ENCODE peak calls at places on chromosomes 2 and 18, in nine cellular contexts. One of them, this sample, is unnamed.
A peak's percentile ranks its signal among the peaks of the same experiment; 100 is the strongest.

GRCh38 chr2:234672498-234673150 is 175.7 kb upstream of the ARL4C start:
- DNase-seq in heart right ventricle: no peak
- DNase-seq in brain microvascular endothelial cell: no peak
- DNase-seq in astrocyte: no peak
- DNase-seq in HepG2: no peak
- DNase-seq in WERI-Rb-1: no peak
- DNase-seq in bronchial epithelial cell: no peak
- DNase-seq in testis: no peak
- DNase-seq in IMR-90: no peak
- DNase-seq in this sample: no peak

GRCh38 chr2:179619947-179620467 is 241.4 kb downstream of the ZNF385B start:
- DNase-seq in heart right ventricle: no peak
- DNase-seq in brain microvascular endothelial cell: no peak
- DNase-seq in astrocyte: no peak
- DNase-seq in HepG2: no peak
- DNase-seq in WERI-Rb-1: no peak
- DNase-seq in bronchial epithelial cell: no peak
- DNase-seq in testis: no peak
- DNase-seq in IMR-90: no peak
- DNase-seq in this sample: no peak

GRCh38 chr2:60818272-60818671 is 62.2 kb downstream of the PAPOLG start:
- DNase-seq in heart right ventricle: no peak
- DNase-seq in brain microvascular endothelial cell: no peak
- DNase-seq in astrocyte: no peak
- DNase-seq in HepG2: peak; percentile 31
- DNase-seq in WERI-Rb-1: no peak
- DNase-seq in bronchial epithelial cell: peak; percentile 33
- DNase-seq in testis: no peak
- DNase-seq in IMR-90: peak; percentile 4
- DNase-seq in this sample: no peak

GRCh38 chr2:111632661-111633060 is 251.3 kb downstream of the ANAPC1 start:
- DNase-seq in heart right ventricle: no peak
- DNase-seq in brain microvascular endothelial cell: no peak
- DNase-seq in astrocyte: no peak
- DNase-seq in HepG2: no peak
- DNase-seq in WERI-Rb-1: no peak
- DNase-seq in bronchial epithelial cell: no peak
- DNase-seq in testis: no peak
- DNase-seq in IMR-90: peak; percentile 71
- DNase-seq in this sample: no peak

GRCh38 chr2:40202798-40203400 is 249.0 kb downstream of the SLC8A1 start:
- DNase-seq in heart right ventricle: no peak
- DNase-seq in brain microvascular endothelial cell: no peak
- DNase-seq in astrocyte: peak; percentile 47
- DNase-seq in HepG2: no peak
- DNase-seq in WERI-Rb-1: peak; percentile 77
- DNase-seq in bronchial epithelial cell: peak; percentile 12
- DNase-seq in testis: no peak
- DNase-seq in IMR-90: peak; percentile 58
- DNase-seq in this sample: no peak

GRCh38 chr2:74690571-74690970 is 36.5 kb downstream of the SEMA4F start:
- DNase-seq in heart right ventricle: no peak
- DNase-seq in brain microvascular endothelial cell: peak; percentile 52
- DNase-seq in astrocyte: peak; percentile 36
- DNase-seq in HepG2: peak; percentile 64
- DNase-seq in WERI-Rb-1: peak; percentile 56
- DNase-seq in bronchial epithelial cell: peak; percentile 74
- DNase-seq in testis: peak; percentile 37
- DNase-seq in IMR-90: peak; percentile 71
- DNase-seq in this sample: peak; percentile 19

GRCh38 chr2:24147364-24147763 is 24.1 kb downstream of the FAM228B start:
- DNase-seq in heart right ventricle: no peak
- DNase-seq in brain microvascular endothelial cell: no peak
- DNase-seq in astrocyte: no peak
- DNase-seq in HepG2: no peak
- DNase-seq in WERI-Rb-1: no peak
- DNase-seq in bronchial epithelial cell: no peak
- DNase-seq in testis: no peak
- DNase-seq in IMR-90: no peak
- DNase-seq in this sample: no peak

GRCh38 chr2:179460101-179460500 is 195.5 kb upstream of the SESTD1 start:
- DNase-seq in heart right ventricle: no peak
- DNase-seq in brain microvascular endothelial cell: peak; percentile 53
- DNase-seq in astrocyte: no peak
- DNase-seq in HepG2: peak; percentile 10
- DNase-seq in WERI-Rb-1: no peak
- DNase-seq in bronchial epithelial cell: no peak
- DNase-seq in testis: no peak
- DNase-seq in IMR-90: no peak
- DNase-seq in this sample: no peak

GRCh38 chr2:163753721-163754120 is 17.9 kb upstream of the FIGN start:
- DNase-seq in heart right ventricle: no peak
- DNase-seq in brain microvascular endothelial cell: no peak
- DNase-seq in astrocyte: peak; percentile 65
- DNase-seq in HepG2: no peak
- DNase-seq in WERI-Rb-1: no peak
- DNase-seq in bronchial epithelial cell: no peak
- DNase-seq in testis: no peak
- DNase-seq in IMR-90: no peak
- DNase-seq in this sample: no peak

GRCh38 chr18:12769644-12770440 is 67.0 kb downstream of the PSMG2 start:
- DNase-seq in heart right ventricle: no peak
- DNase-seq in brain microvascular endothelial cell: peak; percentile 40
- DNase-seq in astrocyte: no peak
- DNase-seq in HepG2: no peak
- DNase-seq in WERI-Rb-1: no peak
- DNase-seq in bronchial epithelial cell: peak; percentile 12
- DNase-seq in testis: no peak
- DNase-seq in IMR-90: peak; percentile 46
- DNase-seq in this sample: no peak

GRCh38 chr2:46296840-46297545 is at the start of gene EPAS1:
- DNase-seq in heart right ventricle: peak; percentile 98
- DNase-seq in brain microvascular endothelial cell: peak; percentile 74
- DNase-seq in astrocyte: peak; percentile 63
- DNase-seq in HepG2: peak; percentile 84
- DNase-seq in WERI-Rb-1: peak; percentile 81
- DNase-seq in bronchial epithelial cell: peak; percentile 68
- DNase-seq in testis: peak; percentile 94
- DNase-seq in IMR-90: peak; percentile 76
- DNase-seq in this sample: peak; percentile 91

GRCh38 chr2:69196327-69197117 is 183.5 kb downstream of the ANTXR1 start:
- DNase-seq in heart right ventricle: no peak
- DNase-seq in brain microvascular endothelial cell: peak; percentile 90
- DNase-seq in astrocyte: peak; percentile 88
- DNase-seq in HepG2: peak; percentile 75
- DNase-seq in WERI-Rb-1: no peak
- DNase-seq in bronchial epithelial cell: peak; percentile 34
- DNase-seq in testis: peak; percentile 42
- DNase-seq in IMR-90: peak; percentile 98
- DNase-seq in this sample: no peak

GRCh38 chr2:45415534-45416123 is 195.4 kb downstream of the SRBD1 start:
- DNase-seq in heart right ventricle: no peak
- DNase-seq in brain microvascular endothelial cell: no peak
- DNase-seq in astrocyte: no peak
- DNase-seq in HepG2: no peak
- DNase-seq in WERI-Rb-1: no peak
- DNase-seq in bronchial epithelial cell: no peak
- DNase-seq in testis: no peak
- DNase-seq in IMR-90: no peak
- DNase-seq in this sample: no peak

GRCh38 chr2:241721852-241722251 is 12.6 kb upstream of the D2HGDH start:
- DNase-seq in heart right ventricle: no peak
- DNase-seq in brain microvascular endothelial cell: no peak
- DNase-seq in astrocyte: no peak
- DNase-seq in HepG2: no peak
- DNase-seq in WERI-Rb-1: no peak
- DNase-seq in bronchial epithelial cell: no peak
- DNase-seq in testis: no peak
- DNase-seq in IMR-90: no peak
- DNase-seq in this sample: no peak

GRCh38 chr2:241722896-241723454 is 11.5 kb upstream of the D2HGDH start:
- DNase-seq in heart right ventricle: no peak
- DNase-seq in brain microvascular endothelial cell: no peak
- DNase-seq in astrocyte: no peak
- DNase-seq in HepG2: no peak
- DNase-seq in WERI-Rb-1: no peak
- DNase-seq in bronchial epithelial cell: no peak
- DNase-seq in testis: no peak
- DNase-seq in IMR-90: no peak
- DNase-seq in this sample: no peak

GRCh38 chr2:241726459-241726858 is 8.0 kb upstream of the D2HGDH start:
- DNase-seq in heart right ventricle: no peak
- DNase-seq in brain microvascular endothelial cell: no peak
- DNase-seq in astrocyte: no peak
- DNase-seq in HepG2: no peak
- DNase-seq in WERI-Rb-1: no peak
- DNase-seq in bronchial epithelial cell: no peak
- DNase-seq in testis: no peak
- DNase-seq in IMR-90: no peak
- DNase-seq in this sample: no peak

GRCh38 chr2:241724975-241725870 is 9.2 kb upstream of the D2HGDH start:
- DNase-seq in heart right ventricle: no peak
- DNase-seq in brain microvascular endothelial cell: no peak
- DNase-seq in astrocyte: no peak
- DNase-seq in HepG2: no peak
- DNase-seq in WERI-Rb-1: no peak
- DNase-seq in bronchial epithelial cell: no peak
- DNase-seq in testis: no peak
- DNase-seq in IMR-90: no peak
- DNase-seq in this sample: no peak

DNA sequence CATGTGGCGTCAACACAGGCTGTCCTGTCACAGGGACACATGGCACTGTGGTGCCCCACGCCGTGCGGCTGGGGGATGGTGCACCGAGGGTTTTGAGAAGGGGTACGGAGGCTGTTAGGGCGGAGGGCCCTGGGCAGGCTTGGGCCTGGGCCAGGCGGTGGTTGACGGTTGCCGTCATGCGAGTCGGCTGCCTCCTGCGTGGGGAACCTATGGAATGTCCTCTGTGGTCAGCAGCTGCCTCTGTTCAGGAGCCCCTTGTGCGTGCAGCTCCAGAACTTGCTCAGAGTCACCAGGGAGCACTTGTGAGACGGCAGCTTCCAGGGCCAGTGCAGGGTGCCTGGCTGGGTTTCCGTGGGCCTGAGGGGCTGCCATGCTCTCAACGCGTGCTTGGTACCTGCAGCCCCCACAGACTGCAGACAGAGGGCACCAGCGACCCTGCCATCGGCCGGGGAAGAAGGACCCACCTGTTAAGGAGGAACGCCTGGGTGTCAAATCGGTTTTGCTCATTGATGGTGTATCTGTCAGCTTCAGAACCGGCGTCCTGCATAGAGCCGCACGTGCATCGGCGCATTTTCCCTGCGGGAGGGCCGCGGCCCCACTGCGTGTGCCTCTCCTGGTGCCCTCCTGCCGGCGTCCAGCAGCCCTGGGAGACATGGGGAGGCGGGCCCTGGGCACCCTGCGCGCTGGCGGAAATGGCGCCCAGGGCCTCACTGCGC is 10.0 kb upstream of the D2HGDH start:
- DNase-seq in heart right ventricle: no peak
- DNase-seq in brain microvascular endothelial cell: no peak
- DNase-seq in astrocyte: no peak
- DNase-seq in HepG2: no peak
- DNase-seq in WERI-Rb-1: peak; percentile 34
- DNase-seq in bronchial epithelial cell: no peak
- DNase-seq in testis: no peak
- DNase-seq in IMR-90: no peak
- DNase-seq in this sample: no peak
- TF ChIP-seq CTCF in heart right ventricle: no peak
- TF ChIP-seq CTCF in brain microvascular endothelial cell: peak; percentile 37
- TF ChIP-seq CTCF in astrocyte: no peak
- TF ChIP-seq CTCF in HepG2: peak; percentile 89
- TF ChIP-seq CTCF in WERI-Rb-1: peak; percentile 51
- TF ChIP-seq CTCF in bronchial epithelial cell: no peak
- TF ChIP-seq CTCF in testis: no peak
- TF ChIP-seq CTCF in IMR-90: peak; percentile 10
- TF ChIP-seq CTCF in this sample: peak; percentile 50

GRCh38 chr2:238724728-238725127 is 123.2 kb upstream of the TWIST2 start:
- DNase-seq in heart right ventricle: no peak
- DNase-seq in brain microvascular endothelial cell: no peak
- DNase-seq in astrocyte: no peak
- DNase-seq in HepG2: no peak
- DNase-seq in WERI-Rb-1: no peak
- DNase-seq in bronchial epithelial cell: no peak
- DNase-seq in testis: peak; percentile 15
- DNase-seq in IMR-90: no peak
- DNase-seq in this sample: no peak
- H3K27me3 ChIP-seq in heart right ventricle: no peaks in the 10 kb centered on the region
- H3K27me3 ChIP-seq in brain microvascular endothelial cell: no peaks in the 10 kb centered on the region
- H3K27me3 ChIP-seq in astrocyte: peaks cover 3% of the 10 kb centered on the region
- H3K27me3 ChIP-seq in HepG2: peaks cover 50% of the 10 kb centered on the region
- H3K27me3 ChIP-seq in WERI-Rb-1: peaks cover 88% of the 10 kb centered on the region
- H3K27me3 ChIP-seq in bronchial epithelial cell: peaks cover 4% of the 10 kb centered on the region
- H3K27me3 ChIP-seq in testis: no peaks in the 10 kb centered on the region
- H3K27me3 ChIP-seq in IMR-90: peaks cover 4% of the 10 kb centered on the region
- H3K27me3 ChIP-seq in this sample: peaks cover 3% of the 10 kb centered on the region

DNA sequence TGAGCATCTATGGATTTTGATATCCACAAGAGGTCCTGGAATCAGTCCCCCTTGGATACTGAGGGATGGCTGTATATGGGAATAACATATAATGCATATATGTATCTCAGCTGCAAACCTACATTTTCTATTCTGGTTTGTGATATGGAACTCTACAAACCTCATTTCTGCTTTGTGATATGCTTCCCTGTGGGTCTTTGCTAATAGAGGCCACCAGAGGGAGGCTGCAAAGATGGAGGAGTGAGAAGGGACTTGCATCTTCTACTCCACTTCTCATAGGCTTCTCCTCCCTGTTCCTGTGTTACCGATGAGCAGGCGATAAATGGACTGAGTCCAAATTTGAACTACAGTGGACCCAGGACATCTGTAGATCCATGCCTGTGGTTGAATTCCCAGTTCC is 37.8 kb downstream of the ARID5A start:
- DNase-seq in heart right ventricle: no peak
- DNase-seq in brain microvascular endothelial cell: no peak
- DNase-seq in astrocyte: no peak
- DNase-seq in HepG2: no peak
- DNase-seq in WERI-Rb-1: no peak
- DNase-seq in bronchial epithelial cell: no peak
- DNase-seq in testis: no peak
- DNase-seq in IMR-90: no peak
- DNase-seq in this sample: no peak
- TF ChIP-seq CTCF in heart right ventricle: no peak
- TF ChIP-seq CTCF in brain microvascular endothelial cell: peak; percentile 51
- TF ChIP-seq CTCF in astrocyte: no peak
- TF ChIP-seq CTCF in HepG2: peak; percentile 19
- TF ChIP-seq CTCF in WERI-Rb-1: no peak
- TF ChIP-seq CTCF in bronchial epithelial cell: no peak
- TF ChIP-seq CTCF in testis: no peak
- TF ChIP-seq CTCF in IMR-90: no peak
- TF ChIP-seq CTCF in this sample: peak; percentile 8

DNA sequence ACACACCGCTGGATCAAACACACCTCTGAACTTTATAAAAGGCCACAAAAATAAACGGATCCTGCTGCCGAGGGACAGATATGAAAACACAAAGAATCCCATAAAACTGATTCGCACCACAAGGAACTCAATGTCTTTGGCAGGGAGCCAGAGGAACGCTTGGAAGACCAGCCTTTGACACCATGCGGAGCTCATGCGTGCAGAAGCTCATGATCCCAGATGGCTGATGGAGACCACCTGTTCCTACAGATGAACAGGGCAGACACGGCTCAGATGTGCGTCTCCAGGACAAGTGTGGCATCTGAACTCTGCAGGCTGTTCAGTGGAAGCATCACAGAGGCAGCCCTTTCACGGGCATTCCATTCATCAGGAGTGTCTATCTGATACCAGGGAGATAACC is 24.9 kb downstream of the COPS9 start:
- DNase-seq in heart right ventricle: no peak
- DNase-seq in brain microvascular endothelial cell: no peak
- DNase-seq in astrocyte: no peak
- DNase-seq in HepG2: no peak
- DNase-seq in WERI-Rb-1: no peak
- DNase-seq in bronchial epithelial cell: no peak
- DNase-seq in testis: peak; percentile 29
- DNase-seq in IMR-90: peak; percentile 0
- DNase-seq in this sample: no peak
- H3K27me3 ChIP-seq in heart right ventricle: no peaks in the 10 kb centered on the region
- H3K27me3 ChIP-seq in brain microvascular endothelial cell: peaks cover 2% of the 10 kb centered on the region
- H3K27me3 ChIP-seq in astrocyte: peaks cover 2% of the 10 kb centered on the region
- H3K27me3 ChIP-seq in HepG2: peaks cover 56% of the 10 kb centered on the region
- H3K27me3 ChIP-seq in WERI-Rb-1: peaks cover 78% of the 10 kb centered on the region
- H3K27me3 ChIP-seq in bronchial epithelial cell: no peaks in the 10 kb centered on the region
- H3K27me3 ChIP-seq in testis: no peaks in the 10 kb centered on the region
- H3K27me3 ChIP-seq in IMR-90: peaks cover 14% of the 10 kb centered on the region
- H3K27me3 ChIP-seq in this sample: peaks cover 29% of the 10 kb centered on the region

This sample was measured in BE2C.